ENCODE peak calls at places on chromosomes 12 and 14, in nine cellular contexts. I is germinal center; C is H4; E is LNCaP clone FGC; U is HTR-8/SVneo; A is activated CD8-positive, alpha-beta T cell treated with anti-CD3 and anti-CD28 coated beads, Interleukin-2, amount 10 ng/mL, durations not matched to agents 7 days and 5 days; P is left cardiac atrium; M is Ammon's horn; J is fibroblast of mammary gland. V is an unnamed sample.

GRCh38 chr12:22334696-22335290 is at the start of gene ST8SIA1:
- DNase-seq in I (peak; percentile 58), C (no peak), E (no peak), U (no peak), A (peak; percentile 51), P (peak; percentile 53), M (no peak), J (peak; percentile 8), V (no peak)

GRCh38 chr12:6569312-6569711 is 1.2 kb upstream of the NOP2 start:
- DNase-seq in I (no peak), C (no peak), E (no peak), U (no peak), A (no peak), P (no peak), M (no peak), J (no peak), V (no peak)

GRCh38 chr14:38070213-38070612 is 137.5 kb upstream of the SSTR1 start:
- DNase-seq in I (no peak), C (no peak), E (no peak), U (no peak), A (no peak), P (no peak), M (no peak), J (no peak), V (no peak)

GRCh38 chr12:11822071-11822818 is 172.8 kb downstream of the ETV6 start:
- DNase-seq in I (no peak), C (no peak), E (no peak), U (no peak), A (no peak), P (no peak), M (no peak), J (peak; percentile 64), V (no peak)

GRCh38 chr12:52119398-52120254 is 40.1 kb downstream of the SMIM41 start:
- DNase-seq in I (peak; percentile 81), C (no peak), E (no peak), U (peak; percentile 26), A (peak; percentile 54), P (no peak), M (no peak), J (peak; percentile 9), V (peak; percentile 53)

GRCh38 chr14:64421166-64421565 is 33.0 kb downstream of the MTHFD1 start:
- DNase-seq in I (no peak), C (no peak), E (no peak), U (peak; percentile 100), A (no peak), P (no peak), M (peak; percentile 31), J (peak; percentile 73), V (no peak)

GRCh38 chr12:56188786-56189335 is 422 bp downstream of the SMARCC2 start:
- DNase-seq in I (no peak), C (no peak), E (no peak), U (peak; percentile 26), A (no peak), P (no peak), M (no peak), J (no peak), V (no peak)

GRCh38 chr12:43480591-43480990 is 71.4 kb downstream of the ADAMTS20 start:
- DNase-seq in I (no peak), C (no peak), E (no peak), U (no peak), A (no peak), P (no peak), M (no peak), J (no peak), V (peak; percentile 81)

GRCh38 chr12:26124491-26125450 is at the start of gene BHLHE41:
- DNase-seq in I (peak; percentile 29), C (peak; percentile 62), E (no peak), U (peak; percentile 34), A (no peak), P (peak; percentile 71), M (peak; percentile 96), J (peak; percentile 30), V (peak; percentile 79)

GRCh38 chr12:96239711-96240234 is 45.6 kb downstream of the ELK3 start:
- DNase-seq in I (no peak), C (no peak), E (no peak), U (no peak), A (no peak), P (peak; percentile 71), M (no peak), J (peak; percentile 86), V (no peak)

GRCh38 chr12:75560167-75560566 is 48.8 kb upstream of the KRR1 start:
- DNase-seq in I (no peak), C (peak; percentile 11), E (no peak), U (peak; percentile 21), A (no peak), P (no peak), M (peak; percentile 75), J (peak; percentile 73), V (peak; percentile 34)

GRCh38 chr14:103057028-103057371 is 349 bp downstream of the CDC42BPB start:
- DNase-seq in I (peak; percentile 21), C (no peak), E (no peak), U (no peak), A (no peak), P (peak; percentile 44), M (no peak), J (no peak), V (peak; percentile 49)

GRCh38 chr12:54549774-54550451 is 512 bp downstream of the PDE1B start:
- DNase-seq in I (no peak), C (peak; percentile 28), E (no peak), U (no peak), A (no peak), P (no peak), M (no peak), J (peak; percentile 40), V (peak; percentile 14)

GRCh38 chr12:48349471-48349870 is 1.2 kb downstream of the ZNF641 start:
- DNase-seq in I (no peak), C (no peak), E (no peak), U (no peak), A (no peak), P (peak; percentile 68), M (no peak), J (peak; percentile 45), V (no peak)

GRCh38 chr12:80761818-80762217 is 45.1 kb downstream of the MYF5 start:
- DNase-seq in I (no peak), C (no peak), E (no peak), U (no peak), A (no peak), P (no peak), M (no peak), J (peak; percentile 58), V (no peak)

GRCh38 chr12:2794261-2794735 is 472 bp upstream of the FKBP4 start:
- DNase-seq in I (peak; percentile 39), C (no peak), E (no peak), U (no peak), A (peak; percentile 43), P (peak; percentile 38), M (peak; percentile 73), J (peak; percentile 30), V (no peak)

GRCh38 chr14:36949371-36949770 is 223.0 kb downstream of the SLC25A21 start:
- DNase-seq in I (no peak), C (no peak), E (no peak), U (no peak), A (no peak), P (no peak), M (no peak), J (no peak), V (no peak)

GRCh38 chr12:291153-291723 is 28.6 kb upstream of the SLC6A13 start:
- DNase-seq in I (no peak), C (no peak), E (no peak), U (no peak), A (no peak), P (no peak), M (no peak), J (no peak), V (no peak)

GRCh38 chr14:97380539-97380941 is 583.4 kb downstream of the VRK1 start:
- DNase-seq in I (no peak), C (peak; percentile 13), E (no peak), U (no peak), A (peak; percentile 35), P (no peak), M (no peak), J (no peak), V (no peak)

GRCh38 chr14:95609398-95609990 is 74.6 kb downstream of the GLRX5 start:
- DNase-seq in I (peak; percentile 37), C (peak; percentile 39), E (peak; percentile 21), U (peak; percentile 20), A (peak; percentile 22), P (peak; percentile 21), M (peak; percentile 28), J (peak; percentile 48), V (peak; percentile 50)

GRCh38 chr12:55724226-55724939 is 4.2 kb downstream of the RDH5 start:
- DNase-seq in I (peak; percentile 68), C (peak; percentile 66), E (no peak), U (no peak), A (peak; percentile 83), P (peak; percentile 76), M (peak; percentile 85), J (peak; percentile 81), V (peak; percentile 84)

GRCh38 chr14:95250936-95251335 is 68.8 kb downstream of the CLMN start:
- DNase-seq in I (no peak), C (no peak), E (no peak), U (no peak), A (no peak), P (no peak), M (no peak), J (peak; percentile 58), V (no peak)

GRCh38 chr14:23129759-23130316 is 10.8 kb upstream of the CEBPE start:
- DNase-seq in I (no peak), C (no peak), E (peak; percentile 75), U (no peak), A (no peak), P (no peak), M (no peak), J (no peak), V (no peak)